ENCODE peak calls at places on chromosome 16, in four cellular contexts. One of them, this sample, is unnamed.

GRCh38 chr16:86307518-86307903 is 202.8 kb upstream of the FOXF1 start:
- DNase-seq in fibroblast of lung: peak; percentile 69
- DNase-seq in neural progenitor cell: no peak
- DNase-seq in Peyer's patch: no peak
- DNase-seq in this sample: no peak

GRCh38 chr16:58462997-58463891 is 36.7 kb upstream of the NDRG4 start:
- DNase-seq in fibroblast of lung: no peak
- DNase-seq in neural progenitor cell: peak; percentile 75
- DNase-seq in Peyer's patch: no peak
- DNase-seq in this sample: no peak

GRCh38 chr16:85628651-85629050 is 15.5 kb downstream of the GSE1 start:
- DNase-seq in neural progenitor cell: no peak
- DNase-seq in fibroblast of lung: no peak
- DNase-seq in Peyer's patch: no peak
- DNase-seq in this sample: peak; percentile 25

GRCh38 chr16:5025171-5025632 is 8.5 kb downstream of the NAGPA start:
- DNase-seq in neural progenitor cell: peak; percentile 86
- DNase-seq in fibroblast of lung: no peak
- DNase-seq in Peyer's patch: no peak
- DNase-seq in this sample: peak; percentile 49

GRCh38 chr16:81533175-81533507 is 88.5 kb downstream of the CMIP start:
- DNase-seq in fibroblast of lung: no peak
- DNase-seq in neural progenitor cell: no peak
- DNase-seq in Peyer's patch: no peak
- DNase-seq in this sample: no peak

GRCh38 chr16:57471852-57472664 is 9.6 kb downstream of the POLR2C start:
- DNase-seq in Peyer's patch: peak; percentile 13
- DNase-seq in fibroblast of lung: no peak
- DNase-seq in neural progenitor cell: no peak
- DNase-seq in this sample: no peak

GRCh38 chr16:11670171-11671131 is 2.2 kb downstream of the SNN start:
- DNase-seq in fibroblast of lung: no peak
- DNase-seq in neural progenitor cell: no peak
- DNase-seq in Peyer's patch: peak; percentile 72
- DNase-seq in this sample: no peak

GRCh38 chr16:3022697-3023414 is 886 bp downstream of the HCFC1R1 start:
- DNase-seq in Peyer's patch: no peak
- DNase-seq in neural progenitor cell: no peak
- DNase-seq in fibroblast of lung: no peak
- DNase-seq in this sample: peak; percentile 40

GRCh38 chr16:56874800-56875199 is 9.8 kb downstream of the SLC12A3 start:
- DNase-seq in neural progenitor cell: no peak
- DNase-seq in Peyer's patch: no peak
- DNase-seq in fibroblast of lung: peak; percentile 73
- DNase-seq in this sample: no peak

GRCh38 chr16:85916141-85916890 is 17.4 kb downstream of the IRF8 start:
- DNase-seq in fibroblast of lung: peak; percentile 18
- DNase-seq in Peyer's patch: no peak
- DNase-seq in neural progenitor cell: no peak
- DNase-seq in this sample: no peak

GRCh38 chr16:4663756-4664465 is 29.5 kb upstream of the NUDT16L1 start:
- DNase-seq in neural progenitor cell: no peak
- DNase-seq in fibroblast of lung: peak; percentile 21
- DNase-seq in Peyer's patch: no peak
- DNase-seq in this sample: no peak

GRCh38 chr16:84700518-84701277 is 898 bp downstream of the USP10 start:
- DNase-seq in Peyer's patch: peak; percentile 43
- DNase-seq in fibroblast of lung: peak; percentile 24
- DNase-seq in neural progenitor cell: peak; percentile 70
- DNase-seq in this sample: peak; percentile 65

GRCh38 chr16:85490971-85491771 is 122.0 kb upstream of the GSE1 start:
- DNase-seq in neural progenitor cell: peak; percentile 65
- DNase-seq in Peyer's patch: peak; percentile 23
- DNase-seq in fibroblast of lung: no peak
- DNase-seq in this sample: peak; percentile 70

GRCh38 chr16:85970712-85971220 is 71.8 kb downstream of the IRF8 start:
- DNase-seq in neural progenitor cell: no peak
- DNase-seq in Peyer's patch: no peak
- DNase-seq in fibroblast of lung: peak; percentile 74
- DNase-seq in this sample: no peak

GRCh38 chr16:9775994-9776393 is 406.2 kb downstream of the GRIN2A start:
- DNase-seq in Peyer's patch: no peak
- DNase-seq in fibroblast of lung: no peak
- DNase-seq in neural progenitor cell: no peak
- DNase-seq in this sample: no peak

GRCh38 chr16:85923153-85924021 is 24.4 kb downstream of the IRF8 start:
- DNase-seq in fibroblast of lung: peak; percentile 40
- DNase-seq in neural progenitor cell: no peak
- DNase-seq in Peyer's patch: no peak
- DNase-seq in this sample: no peak

GRCh38 chr16:30166202-30166902 is 17.1 kb upstream of the CORO1A start:
- DNase-seq in fibroblast of lung: no peak
- DNase-seq in Peyer's patch: peak; percentile 31
- DNase-seq in neural progenitor cell: no peak
- DNase-seq in this sample: peak; percentile 79

GRCh38 chr16:78994135-78994534 is 606.4 kb downstream of the MAF start:
- DNase-seq in neural progenitor cell: no peak
- DNase-seq in fibroblast of lung: no peak
- DNase-seq in Peyer's patch: no peak
- DNase-seq in this sample: no peak

GRCh38 chr16:78992001-78992400 is 608.5 kb downstream of the MAF start:
- DNase-seq in neural progenitor cell: no peak
- DNase-seq in fibroblast of lung: no peak
- DNase-seq in Peyer's patch: no peak
- DNase-seq in this sample: no peak

GRCh38 chr16:78993342-78993741 is 607.2 kb downstream of the MAF start:
- DNase-seq in neural progenitor cell: no peak
- DNase-seq in fibroblast of lung: no peak
- DNase-seq in Peyer's patch: no peak
- DNase-seq in this sample: no peak

GRCh38 chr16:78996806-78997205 is 603.7 kb downstream of the MAF start:
- DNase-seq in fibroblast of lung: no peak
- DNase-seq in neural progenitor cell: no peak
- DNase-seq in Peyer's patch: no peak
- DNase-seq in this sample: no peak

GRCh38 chr16:78995441-78995840 is 605.1 kb downstream of the MAF start:
- DNase-seq in fibroblast of lung: no peak
- DNase-seq in neural progenitor cell: no peak
- DNase-seq in Peyer's patch: no peak
- DNase-seq in this sample: no peak
- H3K9me3 ChIP-seq in fibroblast of lung: no peaks in the 10 kb centered on the region
- H3K9me3 ChIP-seq in neural progenitor cell: no peaks in the 10 kb centered on the region
- H3K9me3 ChIP-seq in Peyer's patch: no peaks in the 10 kb centered on the region
- H3K9me3 ChIP-seq in this sample: no peaks in the 10 kb centered on the region

GRCh38 chr16:35752773-35753558 is 2293.6 kb downstream of the TP53TG3F start:
- DNase-seq in Peyer's patch: no peak
- DNase-seq in neural progenitor cell: no peak
- DNase-seq in fibroblast of lung: no peak
- DNase-seq in this sample: no peak

GRCh38 chr16:35751191-35751941 is 2292.0 kb downstream of the TP53TG3F start:
- DNase-seq in neural progenitor cell: no peak
- DNase-seq in fibroblast of lung: no peak
- DNase-seq in Peyer's patch: no peak
- DNase-seq in this sample: no peak

GRCh38 chr16:35752012-35752772 is 2292.8 kb downstream of the TP53TG3F start:
- DNase-seq in fibroblast of lung: no peak
- DNase-seq in neural progenitor cell: no peak
- DNase-seq in Peyer's patch: no peak
- DNase-seq in this sample: no peak

GRCh38 chr16:35754391-35755369 is 2295.3 kb downstream of the TP53TG3F start:
- DNase-seq in Peyer's patch: no peak
- DNase-seq in fibroblast of lung: no peak
- DNase-seq in neural progenitor cell: no peak
- DNase-seq in this sample: no peak

DNA sequence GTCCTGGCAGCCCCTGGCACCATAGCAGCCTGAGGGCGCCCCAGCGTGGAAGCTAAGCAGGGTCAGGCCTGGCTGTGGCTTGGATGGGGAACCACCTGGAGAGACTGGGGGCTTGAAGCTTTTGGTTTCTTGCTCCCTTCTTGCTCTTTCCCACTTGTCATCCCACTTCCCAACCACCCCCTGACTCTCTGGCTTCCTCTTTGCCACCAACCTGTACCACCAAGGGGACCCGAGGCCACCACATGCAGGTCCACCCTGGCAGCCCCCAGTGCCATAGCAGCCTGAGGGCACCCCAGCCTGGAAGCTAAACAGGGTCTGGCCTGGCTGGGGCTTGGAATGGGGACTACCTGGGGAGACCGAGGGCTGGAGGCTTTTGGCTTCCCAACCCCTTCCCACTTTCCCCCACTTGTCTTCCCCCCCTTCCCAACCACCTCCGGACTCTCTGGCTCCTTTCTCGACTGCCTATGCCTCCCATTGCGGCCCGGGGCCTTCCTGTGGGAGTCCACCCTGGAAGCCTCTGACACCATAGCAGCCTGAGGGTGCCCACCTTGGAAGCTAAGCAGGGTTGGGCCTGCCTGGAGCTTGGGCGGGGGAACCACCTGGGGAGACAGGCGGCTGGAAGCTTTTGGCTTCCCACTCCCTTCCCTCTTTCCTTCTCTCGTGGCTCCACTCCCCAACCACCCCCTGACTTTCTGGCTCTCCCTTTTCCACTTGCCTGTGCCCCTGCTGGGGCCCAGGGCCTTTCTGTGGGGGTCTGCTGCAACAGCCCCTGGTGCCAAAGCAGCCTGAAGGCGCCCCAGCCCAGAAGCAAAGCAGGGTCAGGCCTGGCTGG is 2294.4 kb downstream of the TP53TG3F start:
- DNase-seq in Peyer's patch: no peak
- DNase-seq in neural progenitor cell: no peak
- DNase-seq in fibroblast of lung: no peak
- DNase-seq in this sample: no peak
- H3K9me3 ChIP-seq in Peyer's patch: peaks cover 12% of the 10 kb centered on the region
- H3K9me3 ChIP-seq in neural progenitor cell: peaks cover 16% of the 10 kb centered on the region
- H3K9me3 ChIP-seq in fibroblast of lung: no peaks in the 10 kb centered on the region
- H3K9me3 ChIP-seq in this sample: peaks cover 13% of the 10 kb centered on the region

GRCh38 chr16:35626051-35626450 is 2166.6 kb downstream of the TP53TG3F start:
- DNase-seq in fibroblast of lung: no peak
- DNase-seq in neural progenitor cell: no peak
- DNase-seq in Peyer's patch: no peak
- DNase-seq in this sample: no peak

GRCh38 chr16:35631261-35631945 is 2172.0 kb downstream of the TP53TG3F start:
- DNase-seq in Peyer's patch: no peak
- DNase-seq in neural progenitor cell: no peak
- DNase-seq in fibroblast of lung: no peak
- DNase-seq in this sample: no peak

GRCh38 chr16:35629001-35629400 is 2169.6 kb downstream of the TP53TG3F start:
- DNase-seq in fibroblast of lung: no peak
- DNase-seq in Peyer's patch: no peak
- DNase-seq in neural progenitor cell: no peak
- DNase-seq in this sample: no peak
- H3K9me3 ChIP-seq in fibroblast of lung: no peaks in the 10 kb centered on the region
- H3K9me3 ChIP-seq in Peyer's patch: peaks cover 3% of the 10 kb centered on the region
- H3K9me3 ChIP-seq in neural progenitor cell: peaks cover 32% of the 10 kb centered on the region
- H3K9me3 ChIP-seq in this sample: peaks cover 7% of the 10 kb centered on the region

DNA sequence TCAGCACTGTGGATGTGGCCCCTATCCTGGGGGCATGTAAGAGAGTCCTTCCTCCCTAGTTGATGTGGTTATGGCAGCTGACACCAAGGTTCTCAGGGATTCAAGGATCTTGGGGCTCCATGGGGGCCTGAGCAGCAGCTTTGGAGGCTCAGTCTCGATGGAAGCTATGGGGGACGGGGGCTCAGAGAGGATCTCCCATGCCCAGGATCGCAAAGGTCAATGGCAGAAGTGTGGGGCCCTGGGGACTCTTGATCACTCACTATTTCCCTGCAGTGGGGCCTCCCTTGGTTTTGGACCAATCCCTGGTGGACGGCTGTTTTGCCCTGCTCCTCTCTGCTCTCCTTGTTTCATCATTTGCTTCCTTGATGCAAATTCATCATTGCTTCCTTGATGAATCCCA is 885.9 kb downstream of the CDH8 start:
- DNase-seq in fibroblast of lung: no peak
- DNase-seq in neural progenitor cell: no peak
- DNase-seq in Peyer's patch: no peak
- DNase-seq in this sample: no peak
- H3K9me3 ChIP-seq in fibroblast of lung: no peaks in the 10 kb centered on the region
- H3K9me3 ChIP-seq in neural progenitor cell: no peaks in the 10 kb centered on the region
- H3K9me3 ChIP-seq in Peyer's patch: peaks cover 3% of the 10 kb centered on the region
- H3K9me3 ChIP-seq in this sample: no peaks in the 10 kb centered on the region

DNA sequence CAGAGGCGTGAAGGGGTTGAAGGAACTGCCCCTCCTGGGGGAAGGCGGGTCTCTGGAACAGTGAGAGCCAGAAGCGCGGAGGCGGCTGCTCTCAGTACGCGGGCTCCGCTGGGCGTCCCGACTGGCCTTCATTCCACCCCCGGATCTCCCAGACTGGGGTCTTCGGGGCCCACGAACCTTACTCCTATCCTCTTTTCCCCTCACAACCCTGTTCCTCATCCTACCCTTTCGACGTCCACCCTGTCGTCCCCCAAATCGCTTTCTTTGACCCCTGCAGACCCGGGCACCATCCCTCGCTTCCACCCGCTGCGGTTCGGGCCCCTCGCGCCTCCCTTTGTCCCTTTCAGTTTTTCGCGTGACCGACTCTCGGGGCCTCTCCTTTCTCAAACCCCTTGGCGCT is 2114.6 kb downstream of the TP53TG3F start:
- DNase-seq in Peyer's patch: no peak
- DNase-seq in neural progenitor cell: no peak
- DNase-seq in fibroblast of lung: no peak
- DNase-seq in this sample: no peak
- H3K9me3 ChIP-seq in Peyer's patch: no peaks in the 10 kb centered on the region
- H3K9me3 ChIP-seq in neural progenitor cell: peaks cover 9% of the 10 kb centered on the region
- H3K9me3 ChIP-seq in fibroblast of lung: no peaks in the 10 kb centered on the region
- H3K9me3 ChIP-seq in this sample: no peaks in the 10 kb centered on the region

GRCh38 chr16:89996178-89996489 is 23.1 kb downstream of the DBNDD1 start:
- DNase-seq in fibroblast of lung: no peak
- DNase-seq in Peyer's patch: no peak
- DNase-seq in neural progenitor cell: no peak
- DNase-seq in this sample: no peak

GRCh38 chr16:89994389-89994720 is 24.9 kb downstream of the DBNDD1 start:
- DNase-seq in Peyer's patch: no peak
- DNase-seq in neural progenitor cell: no peak
- DNase-seq in fibroblast of lung: no peak
- DNase-seq in this sample: no peak

GRCh38 chr16:89993377-89993776 is 25.9 kb downstream of the DBNDD1 start:
- DNase-seq in neural progenitor cell: no peak
- DNase-seq in Peyer's patch: no peak
- DNase-seq in fibroblast of lung: no peak
- DNase-seq in this sample: no peak

GRCh38 chr16:89990799-89991198 is 28.5 kb downstream of the DBNDD1 start:
- DNase-seq in Peyer's patch: no peak
- DNase-seq in fibroblast of lung: no peak
- DNase-seq in neural progenitor cell: no peak
- DNase-seq in this sample: no peak

GRCh38 chr16:89993971-89994370 is 25.3 kb downstream of the DBNDD1 start:
- DNase-seq in fibroblast of lung: no peak
- DNase-seq in Peyer's patch: no peak
- DNase-seq in neural progenitor cell: no peak
- DNase-seq in this sample: no peak
- H3K9me3 ChIP-seq in fibroblast of lung: peaks cover 13% of the 10 kb centered on the region
- H3K9me3 ChIP-seq in Peyer's patch: no peaks in the 10 kb centered on the region
- H3K9me3 ChIP-seq in neural progenitor cell: no peaks in the 10 kb centered on the region
- H3K9me3 ChIP-seq in this sample: peaks cover 21% of the 10 kb centered on the region

This sample was measured in OCI-LY7.